ENCODE peak calls at places on chromosomes 5 and 9, in four cellular contexts. B is lower leg skin, U is lower lobe of right lung, Z is A549. S is an unnamed sample.

GRCh38 chr5:88875609-88876234 is 7.3 kb downstream of the MEF2C start:
- DNase-seq in B (no peak), U (no peak), Z (no peak), S (no peak)

GRCh38 chr5:50786073-50786472 is 119.6 kb downstream of the PARP8 start:
- DNase-seq in B (no peak), U (no peak), Z (no peak), S (no peak)

GRCh38 chr5:24788829-24789509 is 144.2 kb upstream of the CDH10 start:
- DNase-seq in B (no peak), U (no peak), Z (peak; percentile 3), S (no peak)

GRCh38 chr5:172973931-172974330 is 9.6 kb upstream of the ATP6V0E1 start:
- DNase-seq in B (peak; percentile 29), U (no peak), Z (no peak), S (no peak)

GRCh38 chr5:91556-92263 is at the start of gene PLEKHG4B:
- DNase-seq in B (peak; percentile 71), U (no peak), Z (no peak), S (peak; percentile 86)

GRCh38 chr9:133115604-133116345 is 5.3 kb downstream of the RALGDS start:
- DNase-seq in B (peak; percentile 88), U (peak; percentile 49), Z (no peak), S (no peak)

GRCh38 chr5:77743181-77743580 is 33.0 kb downstream of the TBCA start:
- DNase-seq in B (no peak), U (no peak), Z (no peak), S (no peak)

GRCh38 chr5:67035098-67035740 is 161.4 kb downstream of the CD180 start:
- DNase-seq in B (no peak), U (no peak), Z (no peak), S (no peak)

GRCh38 chr9:72349911-72350310 is 15.1 kb downstream of the ZFAND5 start:
- DNase-seq in B (no peak), U (no peak), Z (no peak), S (no peak)

GRCh38 chr5:8981496-8981895 is 564.4 kb downstream of the SEMA5A start:
- DNase-seq in B (no peak), U (no peak), Z (no peak), S (no peak)

GRCh38 chr9:3331801-3332200 is 194.0 kb downstream of the RFX3 start:
- DNase-seq in B (no peak), U (no peak), Z (peak; percentile 27), S (no peak)
- TF ChIP-seq CTCF in B (no peak), U (peak; percentile 13), Z (peak; percentile 44), S (peak; percentile 37)

DNA sequence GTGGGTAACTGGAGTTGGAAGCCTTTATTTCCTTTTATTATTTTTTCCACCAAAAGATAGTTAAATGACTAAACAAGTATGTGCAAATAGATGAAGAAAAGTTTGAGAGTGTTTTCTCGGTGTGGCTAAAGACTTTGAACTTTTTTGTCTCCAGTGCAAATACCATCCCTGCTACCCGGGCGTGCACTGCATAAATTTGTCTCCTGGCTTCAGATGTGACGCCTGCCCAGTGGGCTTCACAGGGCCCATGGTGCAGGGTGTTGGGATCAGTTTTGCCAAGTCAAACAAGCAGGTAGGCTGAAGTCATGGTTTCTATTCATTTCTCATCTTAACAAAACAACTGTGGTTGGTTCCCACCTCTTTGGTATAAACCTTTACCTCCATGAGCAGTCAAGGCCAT is 26.4 kb downstream of the THBS4 start:
- DNase-seq in B (no peak), U (no peak), Z (no peak), S (no peak)
- TF ChIP-seq CTCF in B (no peak), U (no peak), Z (no peak), S (no peak)

GRCh38 chr5:10023494-10023893 is 226.2 kb downstream of the ATPSCKMT start:
- DNase-seq in B (no peak), U (no peak), Z (no peak), S (no peak)

GRCh38 chr5:10018211-10018610 is 231.5 kb downstream of the ATPSCKMT start:
- DNase-seq in B (no peak), U (no peak), Z (peak; percentile 17), S (no peak)

GRCh38 chr5:10018670-10019069 is 231.0 kb downstream of the ATPSCKMT start:
- DNase-seq in B (no peak), U (no peak), Z (peak; percentile 58), S (no peak)

GRCh38 chr5:10019236-10019635 is 230.5 kb downstream of the ATPSCKMT start:
- DNase-seq in B (no peak), U (no peak), Z (no peak), S (no peak)

DNA sequence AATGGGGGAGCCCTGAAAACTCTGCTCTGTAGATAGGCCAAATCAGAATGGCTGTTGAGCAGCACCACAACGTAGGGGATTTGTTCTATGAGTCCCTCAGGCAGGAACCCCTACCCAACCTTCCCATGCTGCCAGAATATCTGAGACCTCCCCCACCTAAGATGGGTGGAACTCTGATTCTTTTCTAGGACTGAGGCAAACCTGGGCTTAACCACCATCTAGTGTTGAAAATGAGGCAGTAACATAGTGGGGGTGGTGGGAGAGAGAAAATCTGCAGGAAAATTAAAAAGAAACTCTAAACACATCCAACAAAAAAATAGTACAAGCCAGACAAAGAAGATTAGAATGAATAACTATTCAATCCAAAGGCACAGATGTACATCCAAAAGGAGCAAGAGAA is 228.4 kb downstream of the ATPSCKMT start:
- DNase-seq in B (no peak), U (no peak), Z (no peak), S (no peak)
- TF ChIP-seq CTCF in B (no peak), U (no peak), Z (no peak), S (no peak)

GRCh38 chr5:171409164-171410136 is 10.0 kb upstream of the FGF18 start:
- DNase-seq in B (peak; percentile 32), U (no peak), Z (no peak), S (no peak)

GRCh38 chr5:171400169-171400568 is 12.5 kb downstream of the NPM1 start:
- DNase-seq in B (no peak), U (no peak), Z (no peak), S (no peak)

GRCh38 chr5:171407234-171407633 is 12.2 kb upstream of the FGF18 start:
- DNase-seq in B (no peak), U (no peak), Z (no peak), S (no peak)

GRCh38 chr5:171401167-171401947 is 13.7 kb downstream of the NPM1 start:
- DNase-seq in B (no peak), U (no peak), Z (no peak), S (no peak)

GRCh38 chr5:171405615-171406014 is 13.8 kb upstream of the FGF18 start:
- DNase-seq in B (no peak), U (no peak), Z (peak; percentile 47), S (no peak)
- TF ChIP-seq CTCF in B (no peak), U (no peak), Z (peak; percentile 46), S (peak; percentile 66)

DNA sequence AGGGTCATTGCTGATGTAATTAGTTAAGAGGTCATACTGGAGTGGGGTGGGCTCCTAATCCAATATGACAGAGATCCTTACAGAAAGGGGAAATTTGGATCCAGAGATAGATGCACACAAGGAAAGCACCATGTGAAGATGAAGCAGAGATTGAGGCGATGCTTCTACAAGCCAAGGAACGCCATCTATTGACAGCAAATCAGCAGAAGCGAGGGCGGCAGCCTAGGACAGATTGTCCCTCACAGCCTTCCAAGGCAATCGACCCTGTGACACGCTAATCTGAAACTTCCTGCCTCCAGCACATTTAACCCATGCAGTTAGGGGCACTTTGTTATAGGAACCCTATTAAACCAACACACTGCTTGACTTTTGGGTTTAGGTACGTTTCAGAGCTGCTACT is 285.1 kb upstream of the DAP start:
- DNase-seq in B (no peak), U (no peak), Z (peak; percentile 14), S (no peak)
- TF ChIP-seq CTCF in B (no peak), U (no peak), Z (peak; percentile 21), S (no peak)

DNA sequence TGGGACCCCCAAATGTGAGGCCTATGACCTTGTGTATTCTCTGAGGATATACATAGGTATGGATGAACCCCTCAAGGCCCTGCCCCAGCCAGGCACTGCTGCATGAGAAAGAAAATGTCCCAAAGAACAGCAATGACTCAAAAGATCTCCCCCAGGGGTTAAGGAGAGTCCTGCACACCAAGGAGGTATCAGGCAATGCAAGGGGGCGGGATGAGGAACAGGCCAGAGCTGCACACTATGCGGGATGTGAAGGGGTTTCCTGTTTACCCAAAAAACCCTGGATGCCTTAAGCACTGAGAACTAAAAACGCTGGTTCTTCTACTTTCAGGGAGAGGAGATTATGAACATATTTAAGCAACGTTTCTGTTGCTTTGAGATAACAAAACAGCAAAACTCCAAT is 3.4 kb downstream of the RAPGEF1 start:
- DNase-seq in B (no peak), U (no peak), Z (no peak), S (no peak)
- TF ChIP-seq CTCF in B (no peak), U (no peak), Z (no peak), S (no peak)

GRCh38 chr5:94395468-94395867 is 222.9 kb downstream of the KIAA0825 start:
- DNase-seq in B (no peak), U (no peak), Z (no peak), S (no peak)

GRCh38 chr5:94402096-94402495 is 216.3 kb downstream of the KIAA0825 start:
- DNase-seq in B (no peak), U (no peak), Z (no peak), S (no peak)

GRCh38 chr5:94396687-94397086 is 221.7 kb downstream of the KIAA0825 start:
- DNase-seq in B (no peak), U (no peak), Z (no peak), S (no peak)

GRCh38 chr5:94391996-94392395 is 226.4 kb downstream of the KIAA0825 start:
- DNase-seq in B (no peak), U (no peak), Z (no peak), S (no peak)

GRCh38 chr5:94397508-94397907 is 220.9 kb downstream of the KIAA0825 start:
- DNase-seq in B (no peak), U (no peak), Z (no peak), S (no peak)
- TF ChIP-seq CTCF in B (no peak), U (no peak), Z (no peak), S (no peak)